ENCODE peak calls at places on chromosome 20, in six cellular contexts. One of them, this sample, is unnamed. For H3K9me3, the result is how much of the 10 kb centered on the place peaks cover.

GRCh38 chr20:50339196-50339901 is 148.7 kb downstream of the CEBPB start:
- DNase-seq in HepG2: no peak
- DNase-seq in IMR-90: peak
- DNase-seq in CD4-positive, CD25-positive, alpha-beta regulatory T cell: no peak
- DNase-seq in pancreas: no peak
- DNase-seq in heart right ventricle: no peak
- DNase-seq in this sample: no peak

GRCh38 chr20:57619053-57619831 is 984 bp downstream of the ZBP1 start:
- DNase-seq in HepG2: no peak
- DNase-seq in IMR-90: no peak
- DNase-seq in CD4-positive, CD25-positive, alpha-beta regulatory T cell: peak
- DNase-seq in pancreas: no peak
- DNase-seq in heart right ventricle: no peak
- DNase-seq in this sample: peak

GRCh38 chr20:2603816-2604505 is 48.5 kb upstream of the NOP56 start:
- DNase-seq in HepG2: no peak
- DNase-seq in IMR-90: no peak
- DNase-seq in CD4-positive, CD25-positive, alpha-beta regulatory T cell: no peak
- DNase-seq in pancreas: no peak
- DNase-seq in heart right ventricle: no peak
- DNase-seq in this sample: no peak

GRCh38 chr20:8571660-8572059 is 439.6 kb downstream of the PLCB1 start:
- DNase-seq in HepG2: no peak
- DNase-seq in IMR-90: no peak
- DNase-seq in CD4-positive, CD25-positive, alpha-beta regulatory T cell: no peak
- DNase-seq in pancreas: no peak
- DNase-seq in heart right ventricle: no peak
- DNase-seq in this sample: no peak

GRCh38 chr20:23127506-23128279 is 41.6 kb upstream of the CD93 start:
- DNase-seq in HepG2: no peak
- DNase-seq in IMR-90: no peak
- DNase-seq in CD4-positive, CD25-positive, alpha-beta regulatory T cell: no peak
- DNase-seq in pancreas: no peak
- DNase-seq in heart right ventricle: no peak
- DNase-seq in this sample: no peak

GRCh38 chr20:44310664-44311639 is at the start of gene FITM2:
- DNase-seq in HepG2: peak
- DNase-seq in IMR-90: peak
- DNase-seq in CD4-positive, CD25-positive, alpha-beta regulatory T cell: peak
- DNase-seq in pancreas: peak
- DNase-seq in heart right ventricle: peak
- DNase-seq in this sample: peak

GRCh38 chr20:45817652-45818194 is 5.3 kb downstream of the UBE2C start:
- DNase-seq in HepG2: no peak
- DNase-seq in IMR-90: peak
- DNase-seq in CD4-positive, CD25-positive, alpha-beta regulatory T cell: no peak
- DNase-seq in pancreas: no peak
- DNase-seq in heart right ventricle: no peak
- DNase-seq in this sample: no peak

GRCh38 chr20:32808438-32808837 is 11.3 kb upstream of the MAPRE1 start:
- DNase-seq in HepG2: no peak
- DNase-seq in IMR-90: no peak
- DNase-seq in CD4-positive, CD25-positive, alpha-beta regulatory T cell: no peak
- DNase-seq in pancreas: no peak
- DNase-seq in heart right ventricle: no peak
- DNase-seq in this sample: no peak

GRCh38 chr20:22568872-22569344 is 15.5 kb downstream of the FOXA2 start:
- DNase-seq in HepG2: no peak
- DNase-seq in IMR-90: no peak
- DNase-seq in CD4-positive, CD25-positive, alpha-beta regulatory T cell: no peak
- DNase-seq in pancreas: peak
- DNase-seq in heart right ventricle: no peak
- DNase-seq in this sample: no peak

GRCh38 chr20:48951646-48952045 is 30.1 kb downstream of the ARFGEF2 start:
- DNase-seq in HepG2: no peak
- DNase-seq in IMR-90: no peak
- DNase-seq in CD4-positive, CD25-positive, alpha-beta regulatory T cell: no peak
- DNase-seq in pancreas: no peak
- DNase-seq in heart right ventricle: no peak
- DNase-seq in this sample: no peak

GRCh38 chr20:37072293-37073196 is 23.3 kb downstream of the RBL1 start:
- DNase-seq in HepG2: no peak
- DNase-seq in IMR-90: no peak
- DNase-seq in CD4-positive, CD25-positive, alpha-beta regulatory T cell: no peak
- DNase-seq in pancreas: no peak
- DNase-seq in heart right ventricle: no peak
- DNase-seq in this sample: no peak

GRCh38 chr20:61980647-61981583 is 84.8 kb downstream of the TAF4 start:
- DNase-seq in HepG2: peak
- DNase-seq in IMR-90: no peak
- DNase-seq in CD4-positive, CD25-positive, alpha-beta regulatory T cell: no peak
- DNase-seq in pancreas: peak
- DNase-seq in heart right ventricle: peak
- DNase-seq in this sample: no peak

GRCh38 chr20:32674362-32674789 is 635 bp upstream of the C20orf203 start:
- DNase-seq in HepG2: peak
- DNase-seq in IMR-90: peak
- DNase-seq in CD4-positive, CD25-positive, alpha-beta regulatory T cell: peak
- DNase-seq in pancreas: no peak
- DNase-seq in heart right ventricle: no peak
- DNase-seq in this sample: peak

GRCh38 chr20:32494498-32495216 is 90.5 kb downstream of the NOL4L start:
- DNase-seq in HepG2: no peak
- DNase-seq in IMR-90: no peak
- DNase-seq in CD4-positive, CD25-positive, alpha-beta regulatory T cell: no peak
- DNase-seq in pancreas: no peak
- DNase-seq in heart right ventricle: no peak
- DNase-seq in this sample: no peak

GRCh38 chr20:21618697-21619421 is 86.6 kb upstream of the PAX1 start:
- DNase-seq in HepG2: no peak
- DNase-seq in IMR-90: no peak
- DNase-seq in CD4-positive, CD25-positive, alpha-beta regulatory T cell: no peak
- DNase-seq in pancreas: no peak
- DNase-seq in heart right ventricle: no peak
- DNase-seq in this sample: no peak

GRCh38 chr20:5688431-5688972 is 61.7 kb upstream of the SHLD1 start:
- DNase-seq in HepG2: no peak
- DNase-seq in IMR-90: no peak
- DNase-seq in CD4-positive, CD25-positive, alpha-beta regulatory T cell: no peak
- DNase-seq in pancreas: no peak
- DNase-seq in heart right ventricle: peak
- DNase-seq in this sample: no peak

GRCh38 chr20:39117486-39117885 is 155.3 kb downstream of the DHX35 start:
- DNase-seq in HepG2: peak
- DNase-seq in IMR-90: peak
- DNase-seq in CD4-positive, CD25-positive, alpha-beta regulatory T cell: no peak
- DNase-seq in pancreas: no peak
- DNase-seq in heart right ventricle: no peak
- DNase-seq in this sample: no peak

GRCh38 chr20:41205313-41205712 is 68.0 kb downstream of the PLCG1 start:
- DNase-seq in HepG2: no peak
- DNase-seq in IMR-90: no peak
- DNase-seq in CD4-positive, CD25-positive, alpha-beta regulatory T cell: no peak
- DNase-seq in pancreas: no peak
- DNase-seq in heart right ventricle: no peak
- DNase-seq in this sample: no peak

GRCh38 chr20:1085515-1086272 is 32.7 kb upstream of the PSMF1 start:
- DNase-seq in HepG2: no peak
- DNase-seq in IMR-90: no peak
- DNase-seq in CD4-positive, CD25-positive, alpha-beta regulatory T cell: no peak
- DNase-seq in pancreas: no peak
- DNase-seq in heart right ventricle: no peak
- DNase-seq in this sample: no peak

GRCh38 chr20:38170914-38171300 is 5.8 kb upstream of the TGM2 start:
- DNase-seq in HepG2: no peak
- DNase-seq in IMR-90: no peak
- DNase-seq in CD4-positive, CD25-positive, alpha-beta regulatory T cell: no peak
- DNase-seq in pancreas: no peak
- DNase-seq in heart right ventricle: no peak
- DNase-seq in this sample: no peak

GRCh38 chr20:1816384-1817381 is 78.5 kb upstream of the SIRPA start:
- DNase-seq in HepG2: no peak
- DNase-seq in IMR-90: peak
- DNase-seq in CD4-positive, CD25-positive, alpha-beta regulatory T cell: no peak
- DNase-seq in pancreas: no peak
- DNase-seq in heart right ventricle: no peak
- DNase-seq in this sample: no peak

GRCh38 chr20:24334830-24335229 is 134.6 kb upstream of the SYNDIG1 start:
- DNase-seq in HepG2: no peak
- DNase-seq in IMR-90: no peak
- DNase-seq in CD4-positive, CD25-positive, alpha-beta regulatory T cell: no peak
- DNase-seq in pancreas: no peak
- DNase-seq in heart right ventricle: no peak
- DNase-seq in this sample: no peak

DNA sequence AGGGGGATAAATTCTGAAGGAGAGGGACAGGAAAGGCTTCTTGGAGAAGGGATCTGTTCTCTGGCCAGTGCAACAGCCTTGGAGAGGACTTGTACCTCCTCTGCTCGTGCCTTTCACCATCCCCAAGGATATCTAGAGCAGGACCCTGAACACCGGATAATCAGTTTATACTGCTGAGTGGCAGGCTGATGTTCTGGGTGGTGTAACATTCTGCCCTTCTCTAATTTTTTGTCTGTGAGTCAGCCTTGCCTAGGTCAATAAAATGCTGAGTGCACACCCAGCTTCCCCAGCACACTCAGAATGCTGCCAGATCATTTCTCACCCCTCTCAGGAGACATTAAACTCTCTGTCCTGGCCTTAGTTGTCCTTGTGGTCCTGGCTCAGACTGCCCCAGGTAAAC is at the start of gene DEFB115:
- DNase-seq in HepG2: no peak
- DNase-seq in IMR-90: no peak
- DNase-seq in CD4-positive, CD25-positive, alpha-beta regulatory T cell: no peak
- DNase-seq in pancreas: no peak
- DNase-seq in heart right ventricle: no peak
- DNase-seq in this sample: no peak
- H3K9me3 ChIP-seq in HepG2: under half
- H3K9me3 ChIP-seq in IMR-90: under half
- H3K9me3 ChIP-seq in CD4-positive, CD25-positive, alpha-beta regulatory T cell: under half
- H3K9me3 ChIP-seq in pancreas: under half
- H3K9me3 ChIP-seq in heart right ventricle: under half
- H3K9me3 ChIP-seq in this sample: under half

GRCh38 chr20:7155794-7156193 is 388.3 kb downstream of the BMP2 start:
- DNase-seq in HepG2: no peak
- DNase-seq in IMR-90: no peak
- DNase-seq in CD4-positive, CD25-positive, alpha-beta regulatory T cell: no peak
- DNase-seq in pancreas: no peak
- DNase-seq in heart right ventricle: no peak
- DNase-seq in this sample: no peak
- H3K9me3 ChIP-seq in HepG2: under half
- H3K9me3 ChIP-seq in IMR-90: under half
- H3K9me3 ChIP-seq in CD4-positive, CD25-positive, alpha-beta regulatory T cell: under half
- H3K9me3 ChIP-seq in pancreas: under half
- H3K9me3 ChIP-seq in heart right ventricle: under half
- H3K9me3 ChIP-seq in this sample: under half

GRCh38 chr20:55830124-55830828 is 175.0 kb downstream of the CBLN4 start:
- DNase-seq in HepG2: no peak
- DNase-seq in IMR-90: no peak
- DNase-seq in CD4-positive, CD25-positive, alpha-beta regulatory T cell: no peak
- DNase-seq in pancreas: no peak
- DNase-seq in heart right ventricle: no peak
- DNase-seq in this sample: no peak
- H3K9me3 ChIP-seq in HepG2: half or more
- H3K9me3 ChIP-seq in IMR-90: under half
- H3K9me3 ChIP-seq in CD4-positive, CD25-positive, alpha-beta regulatory T cell: under half
- H3K9me3 ChIP-seq in pancreas: under half
- H3K9me3 ChIP-seq in heart right ventricle: under half
- H3K9me3 ChIP-seq in this sample: under half

GRCh38 chr20:19911810-19912382 is 105.3 kb upstream of the NAA20 start:
- DNase-seq in HepG2: no peak
- DNase-seq in IMR-90: no peak
- DNase-seq in CD4-positive, CD25-positive, alpha-beta regulatory T cell: no peak
- DNase-seq in pancreas: no peak
- DNase-seq in heart right ventricle: no peak
- DNase-seq in this sample: no peak
- H3K9me3 ChIP-seq in HepG2: under half
- H3K9me3 ChIP-seq in IMR-90: under half
- H3K9me3 ChIP-seq in CD4-positive, CD25-positive, alpha-beta regulatory T cell: under half
- H3K9me3 ChIP-seq in pancreas: under half
- H3K9me3 ChIP-seq in heart right ventricle: under half
- H3K9me3 ChIP-seq in this sample: under half

DNA sequence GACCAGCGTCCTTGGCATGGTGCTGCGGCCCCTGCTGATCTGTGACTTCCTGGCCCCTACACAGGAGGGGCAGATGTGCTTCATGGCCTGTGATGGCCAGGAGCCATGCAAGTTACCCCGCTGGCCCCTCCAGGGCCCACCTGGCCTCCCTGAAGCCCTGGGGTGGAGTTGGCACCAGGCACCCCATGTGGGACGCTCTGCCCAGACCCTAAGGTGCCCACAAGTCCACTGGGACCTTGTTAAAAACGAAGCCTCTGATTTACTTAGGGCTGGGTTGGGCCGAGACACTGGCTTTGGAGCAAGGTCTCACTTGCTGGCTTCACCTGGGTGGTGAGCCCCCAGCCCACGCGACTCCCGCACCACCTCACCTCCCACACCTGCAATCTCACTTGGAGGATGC is 139.0 kb downstream of the PHACTR3 start:
- DNase-seq in HepG2: no peak
- DNase-seq in IMR-90: no peak
- DNase-seq in CD4-positive, CD25-positive, alpha-beta regulatory T cell: no peak
- DNase-seq in pancreas: no peak
- DNase-seq in heart right ventricle: no peak
- DNase-seq in this sample: no peak
- H3K9me3 ChIP-seq in HepG2: under half
- H3K9me3 ChIP-seq in IMR-90: under half
- H3K9me3 ChIP-seq in CD4-positive, CD25-positive, alpha-beta regulatory T cell: under half
- H3K9me3 ChIP-seq in pancreas: under half
- H3K9me3 ChIP-seq in heart right ventricle: under half
- H3K9me3 ChIP-seq in this sample: under half

GRCh38 chr20:56069016-56069415 is 63.7 kb upstream of the CBLN4 start:
- DNase-seq in HepG2: no peak
- DNase-seq in IMR-90: no peak
- DNase-seq in CD4-positive, CD25-positive, alpha-beta regulatory T cell: no peak
- DNase-seq in pancreas: no peak
- DNase-seq in heart right ventricle: no peak
- DNase-seq in this sample: no peak

GRCh38 chr20:56072165-56072564 is 66.8 kb upstream of the CBLN4 start:
- DNase-seq in HepG2: no peak
- DNase-seq in IMR-90: no peak
- DNase-seq in CD4-positive, CD25-positive, alpha-beta regulatory T cell: no peak
- DNase-seq in pancreas: no peak
- DNase-seq in heart right ventricle: no peak
- DNase-seq in this sample: no peak
- H3K9me3 ChIP-seq in HepG2: half or more
- H3K9me3 ChIP-seq in IMR-90: under half
- H3K9me3 ChIP-seq in CD4-positive, CD25-positive, alpha-beta regulatory T cell: under half
- H3K9me3 ChIP-seq in pancreas: under half
- H3K9me3 ChIP-seq in heart right ventricle: under half
- H3K9me3 ChIP-seq in this sample: under half

GRCh38 chr20:55777641-55778040 is 227.7 kb downstream of the CBLN4 start:
- DNase-seq in HepG2: no peak
- DNase-seq in IMR-90: no peak
- DNase-seq in CD4-positive, CD25-positive, alpha-beta regulatory T cell: no peak
- DNase-seq in pancreas: no peak
- DNase-seq in heart right ventricle: no peak
- DNase-seq in this sample: no peak

GRCh38 chr20:55782861-55783260 is 222.5 kb downstream of the CBLN4 start:
- DNase-seq in HepG2: no peak
- DNase-seq in IMR-90: no peak
- DNase-seq in CD4-positive, CD25-positive, alpha-beta regulatory T cell: no peak
- DNase-seq in pancreas: no peak
- DNase-seq in heart right ventricle: no peak
- DNase-seq in this sample: no peak
- H3K9me3 ChIP-seq in HepG2: half or more
- H3K9me3 ChIP-seq in IMR-90: under half
- H3K9me3 ChIP-seq in CD4-positive, CD25-positive, alpha-beta regulatory T cell: under half
- H3K9me3 ChIP-seq in pancreas: under half
- H3K9me3 ChIP-seq in heart right ventricle: under half
- H3K9me3 ChIP-seq in this sample: under half